ENCODE peak calls at places on chromosomes 3 and 15, in four cellular contexts. M is NCI-H1417, S is HCEC 1CT, K is skeletal muscle cell. D is an unnamed sample.

GRCh38 chr3:173584093-173584833 is 186.7 kb downstream of the NLGN1 start:
- DNase-seq in S (peak; percentile 42), M (no peak), K (peak; percentile 5), D (no peak)

GRCh38 chr3:184320099-184320445 is 5.7 kb downstream of the EIF4G1 start:
- DNase-seq in S (peak; percentile 97), M (peak; percentile 4), K (peak; percentile 84), D (peak; percentile 87)

GRCh38 chr15:85757939-85758654 is 36.6 kb downstream of the KLHL25 start:
- DNase-seq in S (no peak), K (no peak), M (no peak), D (no peak)

GRCh38 chr3:115469649-115470048 is 153.7 kb upstream of the GAP43 start:
- DNase-seq in K (no peak), S (no peak), M (no peak), D (peak; percentile 8)

GRCh38 chr15:70436428-70436827 is 326.9 kb downstream of the UACA start:
- DNase-seq in K (no peak), M (no peak), S (no peak), D (no peak)

GRCh38 chr15:101128191-101128590 is 123.7 kb downstream of the CHSY1 start:
- DNase-seq in S (peak; percentile 96), M (no peak), K (peak; percentile 98), D (peak; percentile 79)

GRCh38 chr3:14836049-14836468 is 17.3 kb downstream of the FGD5 start:
- DNase-seq in S (peak; percentile 51), M (no peak), K (no peak), D (no peak)

GRCh38 chr3:73072634-73073033 is 11.2 kb downstream of the EBLN2 start:
- DNase-seq in M (no peak), S (no peak), K (no peak), D (no peak)

GRCh38 chr3:34687671-34688070 is 889.2 kb downstream of the PDCD6IP start:
- DNase-seq in M (no peak), K (no peak), S (no peak), D (no peak)

GRCh38 chr15:35289029-35289617 is 204.0 kb upstream of the NANOGP8 start:
- DNase-seq in M (peak; percentile 31), K (no peak), S (peak; percentile 74), D (peak; percentile 78)

GRCh38 chr3:173650596-173650995 is 253.1 kb downstream of the NLGN1 start:
- DNase-seq in K (no peak), S (no peak), M (no peak), D (no peak)

GRCh38 chr15:70064441-70064840 is 33.3 kb downstream of the TLE3 start:
- DNase-seq in S (no peak), K (no peak), M (no peak), D (no peak)

GRCh38 chr3:10074666-10075065 is 33.4 kb downstream of the FANCD2OS start:
- DNase-seq in S (peak; percentile 46), K (no peak), M (no peak), D (peak; percentile 74)

GRCh38 chr15:72197460-72198409 is at the start of gene GRAMD2A:
- DNase-seq in K (no peak), S (peak; percentile 40), M (no peak), D (no peak)

GRCh38 chr15:60000113-60000823 is 3.8 kb upstream of the FOXB1 start:
- DNase-seq in S (no peak), M (peak; percentile 3), K (no peak), D (no peak)

GRCh38 chr3:127536818-127537810 is 53.4 kb downstream of the TPRA1 start:
- DNase-seq in K (no peak), S (no peak), M (peak; percentile 18), D (no peak)

GRCh38 chr3:51354766-51355615 is 30.1 kb upstream of the MANF start:
- DNase-seq in S (no peak), M (no peak), K (no peak), D (no peak)

GRCh38 chr3:186985713-186986364 is 55.5 kb downstream of the ST6GAL1 start:
- DNase-seq in S (no peak), K (no peak), M (peak; percentile 42), D (no peak)

GRCh38 chr3:177093966-177094365 is 103.3 kb downstream of the TBL1XR1 start:
- DNase-seq in S (no peak), M (no peak), K (no peak), D (no peak)

D was measured in RKO.